ENCODE peak calls at places on chromosomes 13 and 19, in seven cellular contexts. R is CD8-positive, alpha-beta memory T cell; K is esophagus squamous epithelium; L is cardiac muscle cell; I is effector memory CD4-positive, alpha-beta T cell; D is OCI-LY7; B is lower lobe of right lung. J is an unnamed sample.

GRCh38 chr13:49840266-49840665 is 47.8 kb upstream of the KPNA3 start:
- DNase-seq in D (no peak), I (no peak), K (no peak), L (no peak), B (no peak), R (no peak), J (peak)

GRCh38 chr19:6752257-6753177 is 13.0 kb downstream of the TRIP10 start:
- DNase-seq in R (no peak), B (no peak), L (peak), D (no peak), K (no peak), I (no peak), J (no peak)

GRCh38 chr19:19562665-19563347 is 24.7 kb downstream of the CILP2 start:
- DNase-seq in D (no peak), R (peak), L (no peak), B (no peak), K (no peak), I (no peak), J (no peak)

GRCh38 chr19:48169974-48170803 is at the start of the genes LIG1 and ZSWIM9:
- DNase-seq in B (peak), D (peak), K (peak), R (peak), I (peak), L (peak), J (peak)

GRCh38 chr13:113547248-113547971 is 37.1 kb upstream of the TFDP1 start:
- DNase-seq in B (peak), L (no peak), I (no peak), D (no peak), R (no peak), K (no peak), J (no peak)

GRCh38 chr13:27772651-27773425 is 19.4 kb upstream of the GSX1 start:
- DNase-seq in L (no peak), D (no peak), R (no peak), B (no peak), I (no peak), K (no peak), J (no peak)

GRCh38 chr13:32008518-32009175 is 22.9 kb upstream of the FRY start:
- DNase-seq in R (no peak), B (no peak), D (no peak), I (no peak), L (no peak), K (no peak), J (no peak)

GRCh38 chr13:42102961-42103688 is 54.7 kb downstream of the DGKH start:
- DNase-seq in D (no peak), I (no peak), B (no peak), R (no peak), K (no peak), L (no peak), J (no peak)

GRCh38 chr19:14094854-14095253 is 4.3 kb upstream of the SAMD1 start:
- DNase-seq in L (no peak), K (no peak), B (no peak), D (no peak), I (no peak), R (no peak), J (no peak)

GRCh38 chr13:77034883-77035282 is 7.9 kb upstream of the FBXL3 start:
- DNase-seq in I (no peak), R (no peak), D (no peak), L (no peak), K (no peak), B (no peak), J (no peak)

GRCh38 chr19:19461671-19462622 is 53.4 kb downstream of the TSSK6 start:
- DNase-seq in R (no peak), D (no peak), I (no peak), L (peak), B (peak), K (no peak), J (no peak)

GRCh38 chr13:41139296-41139966 is 6.8 kb upstream of the KBTBD6 start:
- DNase-seq in L (no peak), R (no peak), D (no peak), K (no peak), I (no peak), B (no peak), J (no peak)

GRCh38 chr13:92886535-92887098 is 340.0 kb upstream of the GPC6 start:
- DNase-seq in R (no peak), K (no peak), D (no peak), B (no peak), L (no peak), I (no peak), J (no peak)

GRCh38 chr19:45901912-45902650 is at the start of gene MYPOP:
- DNase-seq in L (peak), I (no peak), R (peak), K (no peak), D (no peak), B (no peak), J (peak)

GRCh38 chr13:94658926-94659649 is 53.3 kb downstream of the SOX21 start:
- DNase-seq in L (no peak), B (no peak), R (no peak), K (no peak), D (no peak), I (no peak), J (no peak)

GRCh38 chr13:43785166-43785680 is 1.5 kb downstream of the ENOX1 start:
- DNase-seq in R (no peak), D (no peak), B (no peak), L (no peak), K (no peak), I (no peak), J (no peak)

GRCh38 chr19:16588824-16589577 is 16.8 kb upstream of the SLC35E1 start:
- DNase-seq in I (no peak), R (no peak), L (no peak), B (no peak), K (no peak), D (no peak), J (no peak)

GRCh38 chr13:28551498-28551895 is 56.6 kb upstream of the FLT1 start:
- DNase-seq in D (no peak), R (no peak), L (no peak), K (no peak), I (no peak), B (no peak), J (no peak)

GRCh38 chr13:64917566-64917965 is 2312.6 kb downstream of the PCDH9 start:
- DNase-seq in I (no peak), B (no peak), L (no peak), R (no peak), K (no peak), D (no peak), J (no peak)

GRCh38 chr19:23002690-23003422 is at the start of gene ZNF728:
- DNase-seq in K (no peak), I (no peak), B (peak), L (no peak), R (no peak), D (no peak), J (no peak)

GRCh38 chr13:42369071-42369795 is 97.3 kb downstream of the AKAP11 start:
- DNase-seq in K (no peak), L (no peak), B (no peak), D (no peak), R (no peak), I (no peak), J (no peak)

GRCh38 chr13:105611424-105611823 is 924.0 kb downstream of the EFNB2 start:
- DNase-seq in D (no peak), I (no peak), L (peak), R (no peak), K (no peak), B (no peak), J (no peak)

GRCh38 chr19:5116292-5116691 is 147.4 kb downstream of the KDM4B start:
- DNase-seq in I (no peak), K (no peak), B (no peak), R (no peak), D (no peak), L (no peak), J (no peak)

GRCh38 chr19:50768289-50768688 is 2.0 kb upstream of the GPR32 start:
- DNase-seq in D (no peak), L (no peak), B (no peak), K (no peak), R (no peak), I (no peak), J (no peak)

GRCh38 chr19:11444059-11444458 is 8.6 kb downstream of the PRKCSH start:
- DNase-seq in L (no peak), I (no peak), D (no peak), K (no peak), R (no peak), B (no peak), J (no peak)

GRCh38 chr13:45873491-45874360 is 22.2 kb upstream of the SIAH3 start:
- DNase-seq in I (no peak), D (no peak), B (no peak), R (no peak), K (no peak), L (no peak), J (no peak)

GRCh38 chr19:32224371-32225244 is 120.8 kb upstream of the ZNF507 start:
- DNase-seq in D (peak), R (peak), K (no peak), B (peak), I (no peak), L (peak), J (peak)

GRCh38 chr19:48121909-48122371 is 11.3 kb upstream of the PLA2G4C start:
- DNase-seq in D (no peak), R (no peak), L (peak), I (no peak), K (no peak), B (no peak), J (no peak)

GRCh38 chr19:29404951-29405727 is 120.7 kb upstream of the VSTM2B start:
- DNase-seq in D (no peak), I (no peak), B (no peak), R (no peak), K (no peak), L (peak), J (no peak)

GRCh38 chr13:43848250-43848649 is 31.3 kb downstream of the CCDC122 start:
- DNase-seq in B (no peak), D (no peak), R (no peak), I (no peak), K (no peak), L (no peak), J (no peak)

GRCh38 chr13:28636677-28637317 is 22.1 kb upstream of the POMP start:
- DNase-seq in D (peak), L (peak), K (peak), B (peak), R (peak), I (peak), J (peak)

GRCh38 chr13:43057653-43058317 is 34.4 kb downstream of the DNAJC15 start:
- DNase-seq in D (peak), R (peak), K (no peak), L (no peak), I (peak), B (no peak), J (peak)

GRCh38 chr13:44012910-44013309 is 133.2 kb downstream of the LACC1 start:
- DNase-seq in B (no peak), I (no peak), K (no peak), L (no peak), R (no peak), D (no peak), J (no peak)

GRCh38 chr19:13850910-13851753 is 25.8 kb upstream of the NANOS3 start:
- DNase-seq in K (no peak), L (no peak), D (no peak), I (peak), B (peak), R (no peak), J (no peak)

DNA sequence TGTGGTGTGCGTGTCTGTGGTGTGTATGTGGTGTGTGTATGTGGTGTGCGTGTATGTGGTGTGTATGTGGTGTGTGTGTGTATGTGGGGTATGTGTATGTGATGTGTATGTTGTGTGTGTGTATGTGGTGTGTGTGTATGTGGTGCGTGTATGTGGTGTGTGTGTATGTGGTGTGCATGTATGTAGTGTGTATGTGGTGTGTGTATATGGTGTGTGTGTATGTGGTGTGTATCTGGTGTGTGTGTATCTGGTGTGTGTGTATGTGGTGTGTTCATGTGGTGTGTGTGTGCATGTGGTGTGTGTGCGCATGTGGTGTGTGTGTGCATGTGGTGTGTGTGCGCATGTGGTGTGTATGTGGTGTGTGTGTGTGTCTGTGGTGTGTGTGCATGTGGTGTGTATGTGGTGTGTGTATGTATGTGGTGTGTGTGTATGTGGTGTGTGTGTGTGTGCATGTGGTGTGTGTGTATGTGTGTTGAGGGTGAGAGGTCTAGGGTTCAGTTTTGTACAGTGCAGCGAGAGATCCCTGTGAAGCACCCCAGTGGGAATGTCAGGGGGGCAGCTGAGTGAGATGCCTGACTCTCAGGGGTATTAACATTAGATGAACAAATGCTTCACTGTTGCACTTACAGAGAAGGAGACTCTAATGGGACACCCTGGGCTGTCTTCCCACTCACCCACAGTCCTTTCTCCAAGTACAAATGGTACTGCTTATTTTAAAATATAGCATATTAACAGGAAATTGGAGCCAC is 61.3 kb upstream of the MEDAG start:
- DNase-seq in R (no peak), D (no peak), B (no peak), L (no peak), I (no peak), K (no peak), J (peak)
- H3K4me3 ChIP-seq in R (no peak), D (no peak), B (no peak), L (no peak), I (no peak), K (no peak), J (no peak)

GRCh38 chr19:56105090-56105701 is 15.9 kb downstream of the ZNF787 start:
- DNase-seq in I (peak), B (peak), D (no peak), K (no peak), R (peak), L (peak), J (no peak)
- H3K4me3 ChIP-seq in I (no peak), B (peak), D (no peak), K (peak), R (no peak), L (no peak), J (no peak)

GRCh38 chr13:48819376-48819775 is 156.3 kb upstream of the FNDC3A start:
- DNase-seq in R (no peak), B (no peak), D (no peak), I (no peak), K (no peak), L (no peak), J (no peak)
- H3K4me3 ChIP-seq in R (no peak), B (no peak), D (no peak), I (no peak), K (no peak), L (no peak), J (no peak)

GRCh38 chr13:20831254-20831653 is 57.5 kb upstream of the EEF1AKMT1 start:
- DNase-seq in I (no peak), B (no peak), R (no peak), K (no peak), D (no peak), L (no peak), J (no peak)
- H3K4me3 ChIP-seq in I (no peak), B (no peak), R (no peak), K (no peak), D (no peak), L (peak), J (no peak)

DNA sequence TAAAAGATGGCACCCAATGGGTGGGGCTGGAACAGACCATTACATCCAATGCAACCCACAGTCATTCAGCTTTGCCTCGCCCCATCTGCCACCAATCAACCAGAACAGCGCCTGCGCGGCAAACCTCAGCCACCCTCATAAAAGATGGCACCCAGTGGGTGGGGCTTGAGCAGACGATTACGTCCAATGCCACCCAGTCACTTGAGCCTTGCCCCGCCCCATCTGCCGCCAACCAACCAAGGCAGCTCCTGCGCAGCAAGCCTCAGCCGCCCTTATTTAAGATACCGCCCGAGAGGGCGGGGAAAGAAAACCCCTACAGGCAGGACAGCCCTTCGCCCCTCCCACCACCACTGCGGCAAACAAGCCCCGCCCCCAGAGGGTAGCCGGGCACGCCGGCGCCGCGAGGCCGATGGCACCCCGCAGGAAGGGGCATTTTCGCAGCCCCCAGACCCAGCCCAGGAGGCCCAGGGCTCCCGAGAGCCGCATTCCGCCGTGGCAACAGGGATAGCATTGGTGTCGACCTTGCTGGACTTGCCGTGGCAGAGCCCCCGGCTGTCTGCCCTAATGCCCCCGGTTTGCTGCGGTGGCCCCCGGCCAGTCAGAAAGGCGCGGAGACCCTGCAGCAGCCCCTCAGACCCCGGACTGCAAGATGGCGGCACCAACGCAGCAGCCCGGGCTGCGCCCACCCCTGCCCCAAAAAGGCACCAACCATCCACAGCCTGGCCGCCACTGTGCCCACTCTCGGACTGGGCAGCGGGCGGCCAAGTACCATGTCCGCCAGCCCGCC is 668 bp downstream of the PEG3 start:
- DNase-seq in I (no peak), K (peak), L (no peak), D (no peak), B (peak), R (no peak), J (no peak)
- H3K4me3 ChIP-seq in I (no peak), K (peak), L (no peak), D (no peak), B (peak), R (no peak), J (no peak)

GRCh38 chr19:44808463-44809371 is at the start of gene BCAM:
- DNase-seq in R (no peak), L (peak), I (no peak), K (no peak), D (no peak), B (peak), J (no peak)

GRCh38 chr19:44813331-44814131 is 4.6 kb downstream of the BCAM start:
- DNase-seq in K (no peak), I (no peak), B (no peak), R (no peak), D (no peak), L (no peak), J (no peak)

GRCh38 chr19:44812142-44812718 is 3.3 kb downstream of the BCAM start:
- DNase-seq in I (no peak), B (no peak), D (no peak), L (no peak), K (no peak), R (no peak), J (no peak)

GRCh38 chr19:44809856-44810554 is 1.1 kb downstream of the BCAM start:
- DNase-seq in B (no peak), K (no peak), I (no peak), R (no peak), L (no peak), D (no peak), J (no peak)

DNA sequence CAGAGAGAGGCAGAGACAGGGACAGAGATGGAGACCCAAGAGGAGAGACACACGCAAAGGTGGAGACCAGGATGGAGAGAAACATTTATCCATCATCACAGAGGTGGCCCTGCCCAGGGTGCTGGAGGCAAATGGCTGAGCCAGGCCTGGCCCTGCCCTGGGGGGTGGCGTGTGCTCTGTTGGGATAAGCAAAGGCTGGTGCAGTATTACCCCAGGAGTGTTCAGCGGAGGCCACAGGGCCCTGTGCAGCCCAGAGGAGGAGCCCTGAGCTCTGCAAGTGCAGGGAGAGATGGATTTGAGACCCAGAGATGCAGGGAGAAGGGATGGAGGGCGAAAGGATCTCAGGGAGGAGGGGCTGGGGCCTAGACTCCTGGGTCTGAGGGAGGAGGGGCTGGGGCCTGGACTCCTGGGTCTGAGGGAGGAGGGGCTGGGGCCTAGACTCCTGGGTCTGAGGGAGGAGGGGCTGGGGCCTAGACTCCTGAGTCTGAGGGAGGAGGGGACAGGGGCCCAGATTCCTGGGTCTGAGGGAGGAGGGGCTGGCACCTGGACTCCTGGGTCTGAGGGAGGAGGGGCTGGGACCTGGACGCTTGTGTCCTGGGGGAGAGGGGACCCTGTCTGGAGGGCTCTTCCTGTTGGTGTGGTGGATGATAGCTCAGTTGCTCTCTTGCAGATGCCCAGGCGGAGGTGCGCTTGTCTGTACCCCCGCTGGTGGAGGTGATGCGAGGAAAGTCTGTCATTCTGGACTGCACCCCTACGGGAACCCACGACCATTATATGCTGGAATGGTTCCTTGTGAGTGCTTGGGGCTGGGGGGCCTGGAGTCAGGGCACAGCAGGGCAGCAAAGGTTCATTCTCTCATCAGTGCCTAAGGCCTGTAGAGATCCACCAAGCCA is 1.9 kb downstream of the BCAM start:
- DNase-seq in D (no peak), L (no peak), B (no peak), I (no peak), R (no peak), K (no peak), J (no peak)
- H3K4me3 ChIP-seq in D (no peak), L (no peak), B (peak), I (no peak), R (no peak), K (peak), J (no peak)

GRCh38 chr13:22938576-22938975 is 242.2 kb upstream of the SGCG start:
- DNase-seq in L (no peak), B (no peak), R (no peak), K (no peak), I (no peak), D (no peak), J (no peak)
- H3K4me3 ChIP-seq in L (no peak), B (no peak), R (no peak), K (no peak), I (no peak), D (no peak), J (no peak)

DNA sequence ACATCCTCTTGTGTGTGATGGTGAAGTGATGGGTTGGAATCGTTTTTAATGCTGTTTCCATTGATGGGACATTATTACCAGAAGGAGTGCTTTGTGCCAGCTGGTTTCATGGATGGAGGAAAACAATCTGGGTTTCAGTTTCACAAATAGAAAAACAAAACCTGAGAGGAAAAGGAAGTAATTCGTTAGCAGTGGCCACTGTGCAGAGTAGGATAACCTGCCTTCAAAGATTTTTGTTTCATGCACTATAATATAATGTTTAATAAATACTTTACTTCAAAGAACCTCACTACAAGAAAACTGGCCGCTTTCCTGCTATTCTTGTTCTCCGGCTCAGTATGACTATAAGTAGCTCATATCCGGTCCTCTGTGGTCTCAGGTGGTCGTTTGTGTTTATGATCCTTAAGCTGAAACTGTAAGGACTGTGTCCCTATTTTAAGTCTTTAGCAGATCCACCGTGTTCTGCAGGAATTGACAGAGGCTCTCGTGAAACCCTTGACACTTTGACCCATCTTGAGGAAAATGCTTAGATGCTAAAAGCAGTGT is 104.7 kb downstream of the GGACT start:
- DNase-seq in D (no peak), R (no peak), I (no peak), K (no peak), L (peak), B (no peak), J (no peak)
- H3K4me3 ChIP-seq in D (no peak), R (no peak), I (no peak), K (no peak), L (no peak), B (no peak), J (no peak)